ENCODE peak calls at places on chromosomes 7 and 10, in seven cellular contexts. V is mucosa of descending colon, L is AG04450, A is progenitor cell of endocrine pancreas, W is heart right ventricle, U is breast epithelium, F is fibroblast of lung. M is an unnamed sample.

GRCh38 chr7:99011706-99012404 is 132.1 kb downstream of the SMURF1 start:
- DNase-seq in U (no peak), A (no peak), F (no peak), W (no peak), V (no peak), L (no peak), M (no peak)

GRCh38 chr10:92240289-92241157 is 50.4 kb downstream of the CPEB3 start:
- DNase-seq in L (no peak), A (peak), U (peak), W (no peak), V (peak), F (peak), M (peak)

GRCh38 chr10:35335718-35336083 is 608 bp upstream of the CCNY start:
- DNase-seq in A (no peak), W (no peak), U (no peak), L (no peak), F (no peak), V (peak), M (peak)

GRCh38 chr7:143416565-143417149 is 8.0 kb upstream of the EPHA1 start:
- DNase-seq in U (no peak), F (peak), W (no peak), V (no peak), L (no peak), A (no peak), M (no peak)

GRCh38 chr7:155847821-155848435 is 35.7 kb upstream of the SHH start:
- DNase-seq in A (no peak), W (no peak), L (no peak), F (no peak), U (no peak), V (no peak), M (no peak)

GRCh38 chr7:31416381-31416780 is 75.9 kb upstream of the NEUROD6 start:
- DNase-seq in U (no peak), V (no peak), F (no peak), W (no peak), A (no peak), L (no peak), M (no peak)

GRCh38 chr10:96415896-96416554 is 57.2 kb upstream of the OPALIN start:
- DNase-seq in L (no peak), V (no peak), U (no peak), W (no peak), A (no peak), F (no peak), M (no peak)

GRCh38 chr7:71419546-71420337 is 287.8 kb downstream of the GALNT17 start:
- DNase-seq in F (no peak), L (no peak), A (no peak), W (no peak), V (no peak), U (no peak), M (no peak)

GRCh38 chr10:84308481-84309304 is 19.7 kb upstream of the CCSER2 start:
- DNase-seq in W (peak), V (peak), A (no peak), L (peak), F (peak), U (no peak), M (no peak)

GRCh38 chr7:31825576-31825975 is 138.6 kb downstream of the PPP1R17 start:
- DNase-seq in V (no peak), F (no peak), L (no peak), W (no peak), U (no peak), A (no peak), M (no peak)

GRCh38 chr10:117534321-117535044 is 8.1 kb upstream of the EMX2 start:
- DNase-seq in V (no peak), W (no peak), A (no peak), L (no peak), U (no peak), F (no peak), M (no peak)

GRCh38 chr10:77687621-77688020 is 50.0 kb upstream of the KCNMA1 start:
- DNase-seq in U (no peak), F (no peak), A (no peak), W (no peak), L (no peak), V (no peak), M (no peak)

GRCh38 chr10:88657901-88658300 is 6.3 kb upstream of the LIPF start:
- DNase-seq in V (no peak), A (no peak), L (no peak), W (no peak), F (peak), U (no peak), M (no peak)

GRCh38 chr10:1398626-1399410 is 338.5 kb downstream of the ADARB2 start:
- DNase-seq in F (no peak), V (no peak), W (no peak), U (no peak), A (no peak), L (no peak), M (no peak)

GRCh38 chr10:1402016-1402820 is 335.1 kb downstream of the ADARB2 start:
- DNase-seq in L (no peak), U (no peak), V (no peak), F (no peak), W (no peak), A (no peak), M (no peak)

GRCh38 chr10:1401056-1401965 is 336.0 kb downstream of the ADARB2 start:
- DNase-seq in V (no peak), A (no peak), W (no peak), F (no peak), U (no peak), L (no peak), M (no peak)

GRCh38 chr10:1400129-1400865 is 337.0 kb downstream of the ADARB2 start:
- DNase-seq in L (no peak), V (no peak), F (no peak), W (no peak), A (no peak), U (no peak), M (no peak)

DNA sequence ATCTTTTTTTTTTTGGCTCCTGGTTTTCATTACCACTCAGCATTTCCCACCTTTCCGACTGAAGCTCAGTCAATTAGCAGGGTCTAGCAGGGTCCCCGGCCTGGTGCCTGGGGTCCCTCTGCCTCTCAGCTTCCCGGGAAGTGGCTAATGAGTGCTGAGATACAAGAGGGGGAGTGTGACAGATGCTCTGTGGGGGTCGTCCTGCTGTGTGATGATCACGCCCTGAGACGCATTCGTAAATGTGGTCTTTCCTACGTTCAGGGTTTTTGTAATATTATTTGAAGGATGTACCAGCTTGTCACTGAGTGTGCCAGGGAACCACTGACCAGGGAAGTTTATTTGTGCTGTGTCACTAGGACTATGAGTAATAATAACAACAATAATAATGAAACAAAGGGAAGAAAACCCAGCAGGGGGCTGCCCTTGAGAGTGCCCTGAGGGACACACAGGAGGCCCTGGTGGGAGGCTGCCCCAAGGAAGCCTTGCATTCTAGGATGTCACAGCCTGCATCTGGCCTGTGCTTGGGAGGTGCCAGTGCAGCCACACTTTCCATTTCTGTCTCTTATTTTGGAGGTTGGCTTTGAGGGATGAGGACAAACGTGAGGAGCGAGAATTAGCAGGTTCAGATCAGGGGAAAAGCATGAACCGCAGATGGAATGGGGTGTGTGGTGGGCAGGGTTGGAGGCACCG is 337.7 kb downstream of the ADARB2 start:
- DNase-seq in W (no peak), F (no peak), V (no peak), A (no peak), L (no peak), U (no peak), M (no peak)
- TF ChIP-seq CTCF in W (no peak), F (no peak), V (no peak), A (no peak), L (no peak), U (no peak), M (no peak)

GRCh38 chr7:156954941-156955340 is 5.4 kb downstream of the NOM1 start:
- DNase-seq in F (no peak), W (no peak), L (no peak), V (no peak), U (no peak), A (no peak), M (no peak)
- TF ChIP-seq CTCF in F (no peak), W (no peak), L (no peak), V (no peak), U (no peak), A (no peak), M (no peak)

DNA sequence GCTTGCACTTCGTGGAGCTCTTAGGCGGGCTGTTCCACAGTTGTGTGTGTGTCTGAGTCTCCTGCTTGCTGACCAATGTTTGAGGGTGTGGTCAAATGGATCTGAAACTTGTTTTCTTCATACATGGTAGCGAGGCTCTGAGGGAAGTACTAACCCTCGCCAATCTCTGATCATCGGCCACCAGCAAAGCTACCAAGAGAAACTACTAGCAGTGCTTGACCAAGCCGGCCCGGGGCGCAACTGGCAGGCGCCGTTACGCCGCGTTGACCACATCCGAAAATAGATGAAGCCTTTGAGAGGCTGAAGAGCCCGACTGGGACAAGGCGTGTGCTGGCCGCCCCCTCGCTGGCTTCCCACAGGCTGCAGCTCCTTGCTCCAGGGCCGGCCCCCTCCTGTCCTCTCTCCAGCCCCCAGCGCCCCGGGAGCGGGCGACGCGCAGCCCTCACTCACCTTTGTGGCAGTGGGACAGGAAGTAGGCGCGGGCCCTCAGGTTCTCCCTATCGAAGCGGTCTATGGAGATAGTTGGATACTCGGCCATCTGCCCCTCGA is 370 bp downstream of the DCLRE1C start:
- DNase-seq in U (peak), A (no peak), L (peak), V (no peak), F (peak), W (no peak), M (peak)
- TF ChIP-seq CTCF in U (no peak), A (peak), L (peak), V (no peak), F (peak), W (no peak), M (peak)

GRCh38 chr10:61705022-61705675 is 42.4 kb downstream of the CABCOCO1 start:
- DNase-seq in A (no peak), W (no peak), L (no peak), F (no peak), V (no peak), U (no peak), M (no peak)

DNA sequence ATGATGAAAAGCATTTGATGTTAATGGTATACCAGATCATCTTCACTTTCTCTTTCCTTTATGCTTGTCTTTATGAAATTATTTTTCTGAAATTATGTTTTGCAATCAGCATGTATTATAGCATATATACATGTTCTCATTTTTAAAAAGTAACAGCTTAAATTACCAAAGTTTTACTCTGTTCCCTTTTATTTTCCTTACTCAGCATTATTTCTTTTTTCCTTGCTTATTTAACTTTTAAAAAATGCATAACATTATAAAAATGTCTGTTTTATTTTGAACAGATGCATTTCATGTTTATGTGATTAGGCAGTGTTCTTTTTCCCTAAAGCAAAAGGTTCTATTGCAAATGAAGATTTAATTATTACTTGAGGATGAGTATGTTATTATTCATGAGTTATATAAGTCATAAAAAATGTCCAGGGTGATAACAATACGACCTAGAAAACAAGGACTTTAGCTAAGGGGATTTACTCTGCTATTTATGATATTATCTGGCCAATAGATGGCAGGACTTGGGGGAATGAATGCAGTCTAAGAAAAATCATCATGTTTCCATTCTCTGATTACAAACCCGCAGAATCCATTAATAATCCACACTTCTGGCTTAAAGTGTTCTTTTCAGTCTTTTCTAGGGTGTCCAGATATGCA is 38.5 kb downstream of the CABCOCO1 start:
- DNase-seq in A (no peak), L (no peak), V (no peak), W (no peak), U (no peak), F (peak), M (no peak)
- TF ChIP-seq CTCF in A (no peak), L (peak), V (no peak), W (no peak), U (no peak), F (peak), M (no peak)

GRCh38 chr10:110304780-110305421 is at the start of gene SMNDC1:
- DNase-seq in V (peak), L (peak), A (peak), U (peak), F (peak), W (peak), M (peak)

GRCh38 chr10:110306452-110306768 is 1.7 kb upstream of the SMNDC1 start:
- DNase-seq in L (no peak), W (no peak), F (no peak), V (no peak), A (no peak), U (no peak), M (no peak)

GRCh38 chr10:110304394-110304779 is 333 bp downstream of the SMNDC1 start:
- DNase-seq in L (no peak), F (no peak), U (no peak), W (no peak), A (no peak), V (no peak), M (no peak)

GRCh38 chr10:110307805-110308204 is 3.1 kb upstream of the SMNDC1 start:
- DNase-seq in V (no peak), A (no peak), U (no peak), F (no peak), L (no peak), W (no peak), M (no peak)

GRCh38 chr10:110305767-110306451 is 1.2 kb upstream of the SMNDC1 start:
- DNase-seq in V (peak), L (peak), U (peak), F (peak), W (no peak), A (no peak), M (peak)
- TF ChIP-seq CTCF in V (no peak), L (peak), U (peak), F (peak), W (peak), A (peak), M (no peak)

GRCh38 chr7:36153571-36154097 is 580 bp downstream of the EEPD1 start:
- DNase-seq in V (no peak), F (no peak), U (no peak), W (peak), A (peak), L (no peak), M (peak)

GRCh38 chr7:36158321-36158605 is 5.2 kb downstream of the EEPD1 start:
- DNase-seq in U (no peak), V (no peak), W (no peak), A (no peak), F (no peak), L (no peak), M (no peak)

GRCh38 chr7:36154255-36155212 is 1.5 kb downstream of the EEPD1 start:
- DNase-seq in W (peak), V (peak), L (no peak), A (no peak), F (no peak), U (no peak), M (peak)

GRCh38 chr7:36157506-36158320 is 4.7 kb downstream of the EEPD1 start:
- DNase-seq in A (no peak), U (no peak), V (no peak), W (no peak), L (no peak), F (no peak), M (no peak)

DNA sequence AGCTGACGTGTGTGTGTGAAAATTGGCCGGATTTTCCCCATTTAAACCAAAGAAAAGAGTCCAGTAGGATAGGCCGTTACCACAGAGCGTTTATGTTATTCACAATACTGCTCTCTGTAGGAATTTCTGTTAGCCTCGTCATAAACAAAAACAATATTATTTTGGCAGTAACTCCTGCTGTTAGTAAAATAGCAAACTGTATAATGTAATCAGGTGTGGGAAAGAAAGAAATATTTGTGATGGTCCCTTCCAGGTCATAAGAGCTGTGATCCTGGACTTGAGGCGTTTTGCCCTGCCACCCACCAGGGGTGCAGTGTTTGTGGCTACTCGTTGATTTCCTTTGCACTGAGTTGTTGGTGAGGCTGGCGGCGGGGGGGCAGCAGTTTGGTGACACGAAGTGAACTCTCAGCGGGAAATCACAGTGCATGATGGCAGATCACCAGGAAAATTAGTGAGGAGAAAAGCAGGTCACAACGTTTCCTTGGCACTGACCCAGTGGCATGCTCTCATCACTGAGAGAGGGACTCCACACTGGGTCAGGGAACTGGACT is 2.8 kb downstream of the EEPD1 start:
- DNase-seq in A (no peak), U (peak), V (peak), F (peak), W (peak), L (no peak), M (peak)
- TF ChIP-seq CTCF in A (peak), U (no peak), V (no peak), F (peak), W (no peak), L (peak), M (no peak)

DNA sequence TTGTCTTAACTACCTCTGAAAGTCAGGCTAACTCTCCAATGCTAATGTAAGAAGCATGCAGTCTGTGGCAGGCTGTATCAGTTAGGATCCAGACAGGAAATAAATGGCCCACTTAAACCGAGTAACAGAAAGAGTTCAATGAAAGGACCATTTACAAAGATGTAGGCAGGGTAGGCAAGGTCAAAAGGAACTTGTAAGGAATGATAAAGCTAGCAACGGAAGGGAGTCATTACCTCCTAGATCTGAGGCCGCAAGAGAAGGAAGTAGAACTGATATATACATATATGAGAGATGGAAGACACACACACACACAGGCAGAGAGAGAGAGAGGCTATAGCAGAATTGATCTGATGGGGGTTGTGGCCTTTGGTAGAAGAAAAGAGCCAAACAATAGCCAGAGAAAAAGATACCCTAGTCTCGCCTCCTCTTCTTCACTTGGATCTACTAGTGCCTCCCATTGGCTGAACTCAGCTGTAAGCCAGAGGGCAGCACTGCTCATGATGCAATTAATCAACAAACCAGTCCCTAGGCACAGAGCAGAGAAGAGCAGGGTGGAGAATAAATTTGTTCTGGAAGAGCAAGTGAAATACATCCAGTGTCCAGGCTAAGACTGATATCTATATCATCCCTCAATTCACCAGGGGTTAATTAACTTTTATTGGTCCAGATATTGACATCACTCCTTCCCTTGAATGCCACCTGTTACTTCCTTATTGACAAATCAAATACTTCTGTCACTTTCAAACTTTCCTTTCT is 91.2 kb downstream of the LSMEM1 start:
- DNase-seq in V (no peak), W (no peak), L (no peak), A (no peak), U (no peak), F (no peak), M (no peak)
- TF ChIP-seq CTCF in V (no peak), W (no peak), L (no peak), A (no peak), U (no peak), F (no peak), M (no peak)